ENCODE peak calls at places on chromosomes 5 and 9, in seven cellular contexts. One of them, this sample, is unnamed.
A peak's percentile ranks its signal among the peaks of the same experiment; 100 is the strongest.

GRCh38 chr9:114273461-114273881 is 49.4 kb upstream of the ORM1 start:
- DNase-seq in germinal center: no peak
- DNase-seq in left cardiac atrium: peak; percentile 7
- DNase-seq in nucleus accumbens: no peak
- DNase-seq in AG04450: no peak
- DNase-seq in right cardiac atrium: peak; percentile 1
- DNase-seq in neural crest cell: no peak
- DNase-seq in this sample: no peak

GRCh38 chr9:116789097-116789496 is 102.0 kb downstream of the TRIM32 start:
- DNase-seq in AG04450: no peak
- DNase-seq in germinal center: no peak
- DNase-seq in right cardiac atrium: no peak
- DNase-seq in left cardiac atrium: no peak
- DNase-seq in neural crest cell: no peak
- DNase-seq in nucleus accumbens: no peak
- DNase-seq in this sample: no peak

GRCh38 chr5:154288145-154288544 is 97.6 kb downstream of the GALNT10 start:
- DNase-seq in nucleus accumbens: no peak
- DNase-seq in germinal center: no peak
- DNase-seq in neural crest cell: no peak
- DNase-seq in AG04450: no peak
- DNase-seq in left cardiac atrium: peak; percentile 32
- DNase-seq in right cardiac atrium: no peak
- DNase-seq in this sample: no peak

GRCh38 chr5:161286066-161286655 is 260.4 kb downstream of the GABRB2 start:
- DNase-seq in nucleus accumbens: no peak
- DNase-seq in left cardiac atrium: no peak
- DNase-seq in AG04450: no peak
- DNase-seq in germinal center: no peak
- DNase-seq in right cardiac atrium: no peak
- DNase-seq in neural crest cell: no peak
- DNase-seq in this sample: no peak

GRCh38 chr5:35835796-35836742 is 20.6 kb upstream of the IL7R start:
- DNase-seq in left cardiac atrium: no peak
- DNase-seq in germinal center: no peak
- DNase-seq in AG04450: no peak
- DNase-seq in right cardiac atrium: no peak
- DNase-seq in nucleus accumbens: no peak
- DNase-seq in neural crest cell: no peak
- DNase-seq in this sample: no peak

GRCh38 chr5:56910123-56910951 is 941 bp downstream of the SETD9 start:
- DNase-seq in nucleus accumbens: no peak
- DNase-seq in AG04450: peak; percentile 34
- DNase-seq in left cardiac atrium: peak; percentile 51
- DNase-seq in neural crest cell: no peak
- DNase-seq in germinal center: no peak
- DNase-seq in right cardiac atrium: peak; percentile 53
- DNase-seq in this sample: no peak

GRCh38 chr5:138037271-138037670 is 4.4 kb upstream of the FAM13B start:
- DNase-seq in germinal center: no peak
- DNase-seq in right cardiac atrium: no peak
- DNase-seq in AG04450: no peak
- DNase-seq in nucleus accumbens: no peak
- DNase-seq in neural crest cell: no peak
- DNase-seq in left cardiac atrium: no peak
- DNase-seq in this sample: no peak

GRCh38 chr5:156913719-156914370 is 49.2 kb downstream of the TIMD4 start:
- DNase-seq in right cardiac atrium: no peak
- DNase-seq in left cardiac atrium: no peak
- DNase-seq in germinal center: peak; percentile 56
- DNase-seq in neural crest cell: no peak
- DNase-seq in AG04450: no peak
- DNase-seq in nucleus accumbens: no peak
- DNase-seq in this sample: peak; percentile 88

GRCh38 chr5:163434410-163434866 is 3.0 kb upstream of the CCNG1 start:
- DNase-seq in left cardiac atrium: no peak
- DNase-seq in right cardiac atrium: no peak
- DNase-seq in neural crest cell: no peak
- DNase-seq in AG04450: no peak
- DNase-seq in germinal center: no peak
- DNase-seq in nucleus accumbens: no peak
- DNase-seq in this sample: no peak

GRCh38 chr5:77629553-77630245 is 8.8 kb downstream of the OTP start:
- DNase-seq in right cardiac atrium: no peak
- DNase-seq in germinal center: no peak
- DNase-seq in left cardiac atrium: no peak
- DNase-seq in nucleus accumbens: no peak
- DNase-seq in neural crest cell: no peak
- DNase-seq in AG04450: no peak
- DNase-seq in this sample: peak; percentile 47

GRCh38 chr9:124088476-124088837 is 76.9 kb downstream of the LHX2 start:
- DNase-seq in left cardiac atrium: no peak
- DNase-seq in neural crest cell: no peak
- DNase-seq in AG04450: no peak
- DNase-seq in germinal center: no peak
- DNase-seq in right cardiac atrium: no peak
- DNase-seq in nucleus accumbens: no peak
- DNase-seq in this sample: no peak

GRCh38 chr5:125065736-125066135 is 319.3 kb upstream of the ZNF608 start:
- DNase-seq in nucleus accumbens: no peak
- DNase-seq in neural crest cell: no peak
- DNase-seq in AG04450: no peak
- DNase-seq in right cardiac atrium: no peak
- DNase-seq in left cardiac atrium: no peak
- DNase-seq in germinal center: no peak
- DNase-seq in this sample: no peak

GRCh38 chr5:73861313-73861978 is 235.4 kb downstream of the ARHGEF28 start:
- DNase-seq in AG04450: no peak
- DNase-seq in left cardiac atrium: no peak
- DNase-seq in right cardiac atrium: no peak
- DNase-seq in nucleus accumbens: no peak
- DNase-seq in germinal center: no peak
- DNase-seq in neural crest cell: no peak
- DNase-seq in this sample: no peak

GRCh38 chr9:89606049-89606481 is 1.3 kb downstream of the GADD45G start:
- DNase-seq in left cardiac atrium: peak; percentile 82
- DNase-seq in nucleus accumbens: peak; percentile 56
- DNase-seq in neural crest cell: peak; percentile 36
- DNase-seq in right cardiac atrium: peak; percentile 84
- DNase-seq in AG04450: peak; percentile 11
- DNase-seq in germinal center: peak; percentile 43
- DNase-seq in this sample: peak; percentile 58

GRCh38 chr5:161847896-161848510 is at the start of gene GABRA1:
- DNase-seq in right cardiac atrium: no peak
- DNase-seq in left cardiac atrium: no peak
- DNase-seq in germinal center: no peak
- DNase-seq in AG04450: no peak
- DNase-seq in neural crest cell: peak; percentile 32
- DNase-seq in nucleus accumbens: peak; percentile 27
- DNase-seq in this sample: peak; percentile 43

GRCh38 chr5:73388371-73388684 is 60.2 kb downstream of the FOXD1 start:
- DNase-seq in germinal center: no peak
- DNase-seq in left cardiac atrium: no peak
- DNase-seq in right cardiac atrium: no peak
- DNase-seq in nucleus accumbens: no peak
- DNase-seq in AG04450: no peak
- DNase-seq in neural crest cell: no peak
- DNase-seq in this sample: peak; percentile 28

GRCh38 chr5:36502608-36503007 is 103.8 kb upstream of the SLC1A3 start:
- DNase-seq in neural crest cell: no peak
- DNase-seq in right cardiac atrium: no peak
- DNase-seq in AG04450: peak; percentile 90
- DNase-seq in left cardiac atrium: no peak
- DNase-seq in nucleus accumbens: no peak
- DNase-seq in germinal center: no peak
- DNase-seq in this sample: no peak

GRCh38 chr9:127972316-127972871 is 8.4 kb downstream of the EEIG1 start:
- DNase-seq in neural crest cell: no peak
- DNase-seq in right cardiac atrium: no peak
- DNase-seq in AG04450: no peak
- DNase-seq in left cardiac atrium: no peak
- DNase-seq in nucleus accumbens: peak; percentile 84
- DNase-seq in germinal center: no peak
- DNase-seq in this sample: no peak

GRCh38 chr9:113886933-113887332 is 10.8 kb downstream of the ZNF618 start:
- DNase-seq in left cardiac atrium: no peak
- DNase-seq in neural crest cell: no peak
- DNase-seq in nucleus accumbens: no peak
- DNase-seq in right cardiac atrium: no peak
- DNase-seq in AG04450: no peak
- DNase-seq in germinal center: no peak
- DNase-seq in this sample: no peak

GRCh38 chr5:57420821-57421220 is 61.8 kb downstream of the ACTBL2 start:
- DNase-seq in neural crest cell: no peak
- DNase-seq in germinal center: no peak
- DNase-seq in AG04450: no peak
- DNase-seq in left cardiac atrium: no peak
- DNase-seq in nucleus accumbens: no peak
- DNase-seq in right cardiac atrium: no peak
- DNase-seq in this sample: no peak

GRCh38 chr9:129759329-129759728 is 6.5 kb upstream of the PTGES start:
- DNase-seq in germinal center: no peak
- DNase-seq in left cardiac atrium: no peak
- DNase-seq in neural crest cell: no peak
- DNase-seq in right cardiac atrium: peak; percentile 57
- DNase-seq in nucleus accumbens: no peak
- DNase-seq in AG04450: no peak
- DNase-seq in this sample: no peak

GRCh38 chr9:34986541-34987047 is 3.0 kb upstream of the DNAJB5 start:
- DNase-seq in neural crest cell: peak; percentile 55
- DNase-seq in AG04450: no peak
- DNase-seq in nucleus accumbens: peak; percentile 78
- DNase-seq in right cardiac atrium: no peak
- DNase-seq in left cardiac atrium: no peak
- DNase-seq in germinal center: peak; percentile 23
- DNase-seq in this sample: peak; percentile 16